ENCODE peak calls at places on chromosomes 16 and 17, in five cellular contexts. M is T-cell, T is H7, L is HCT116, Q is heart left ventricle. W is an unnamed sample.

GRCh38 chr17:76136276-76137025 is 4.6 kb downstream of the FOXJ1 start:
- DNase-seq in M (no peak), T (peak; percentile 86), L (no peak), Q (no peak), W (peak; percentile 76)

GRCh38 chr16:21994856-21995465 is 6.0 kb downstream of the PDZD9 start:
- DNase-seq in M (no peak), T (no peak), L (no peak), Q (no peak), W (peak; percentile 46)

GRCh38 chr17:60579090-60579489 is 20.9 kb upstream of the PPM1D start:
- DNase-seq in M (no peak), T (no peak), L (no peak), Q (no peak), W (no peak)

GRCh38 chr16:57559075-57559790 is 16.8 kb downstream of the ADGRG5 start:
- DNase-seq in M (no peak), T (no peak), L (no peak), Q (no peak), W (no peak)

GRCh38 chr16:85286066-85286712 is 173.9 kb upstream of the CIBAR2 start:
- DNase-seq in M (no peak), T (no peak), L (no peak), Q (peak; percentile 65), W (no peak)

GRCh38 chr17:80889897-80890550 is 101.6 kb upstream of the CHMP6 start:
- DNase-seq in M (no peak), T (no peak), L (no peak), Q (no peak), W (no peak)

GRCh38 chr16:17555176-17555575 is 84.4 kb upstream of the XYLT1 start:
- DNase-seq in M (no peak), T (no peak), L (no peak), Q (no peak), W (no peak)

GRCh38 chr17:15409721-15410247 is 57.6 kb downstream of the CDRT4 start:
- DNase-seq in M (no peak), T (no peak), L (no peak), Q (no peak), W (no peak)

GRCh38 chr16:10871157-10871991 is 5.6 kb upstream of the CIITA start:
- DNase-seq in M (no peak), T (no peak), L (peak; percentile 41), Q (peak; percentile 33), W (no peak)

GRCh38 chr16:87344931-87345631 is 27.9 kb upstream of the C16orf95 start:
- DNase-seq in M (peak; percentile 48), T (peak; percentile 87), L (no peak), Q (peak; percentile 39), W (peak; percentile 36)

GRCh38 chr16:88616320-88616719 is 22.1 kb upstream of the IL17C start:
- DNase-seq in M (no peak), T (no peak), L (no peak), Q (no peak), W (no peak)

GRCh38 chr17:36213695-36214094 is 2.8 kb downstream of the CCL4L2 start:
- DNase-seq in M (no peak), T (no peak), L (no peak), Q (no peak), W (no peak)

GRCh38 chr16:19344224-19344801 is 58.8 kb downstream of the CLEC19A start:
- DNase-seq in M (no peak), T (no peak), L (no peak), Q (no peak), W (no peak)

GRCh38 chr17:48624544-48625501 is 1.3 kb downstream of the HOXB9 start:
- DNase-seq in M (no peak), T (peak; percentile 91), L (no peak), Q (no peak), W (peak; percentile 82)

GRCh38 chr17:31935512-31935911 is 1.3 kb upstream of the SUZ12 start:
- DNase-seq in M (no peak), T (no peak), L (no peak), Q (no peak), W (no peak)

GRCh38 chr17:82237746-82238561 is 9.1 kb downstream of the SLC16A3 start:
- DNase-seq in M (no peak), T (no peak), L (no peak), Q (no peak), W (no peak)

GRCh38 chr16:788399-789126 is at the start of gene CHTF18:
- DNase-seq in M (peak; percentile 83), T (peak; percentile 100), L (peak; percentile 72), Q (peak; percentile 94), W (peak; percentile 93)

GRCh38 chr16:70267516-70267915 is 15.8 kb upstream of the EXOSC6 start:
- DNase-seq in M (no peak), T (peak; percentile 85), L (peak; percentile 18), Q (no peak), W (peak; percentile 85)

GRCh38 chr16:78742501-78743283 is 643.2 kb downstream of the WWOX start:
- DNase-seq in M (peak; percentile 64), T (no peak), L (no peak), Q (peak; percentile 24), W (no peak)

GRCh38 chr17:80774643-80775281 is 216.9 kb upstream of the CHMP6 start:
- DNase-seq in M (no peak), T (no peak), L (no peak), Q (no peak), W (no peak)

GRCh38 chr16:77585852-77586251 is 136.5 kb upstream of the NUDT7 start:
- DNase-seq in M (no peak), T (no peak), L (peak; percentile 50), Q (no peak), W (no peak)

GRCh38 chr16:82094942-82095540 is 60.0 kb downstream of the HSD17B2 start:
- DNase-seq in M (no peak), T (peak; percentile 6), L (no peak), Q (no peak), W (peak; percentile 60)

GRCh38 chr17:36152639-36153120 is 23.8 kb downstream of the TBC1D3B start:
- DNase-seq in M (no peak), T (no peak), L (no peak), Q (no peak), W (peak; percentile 3)

GRCh38 chr17:51873302-51873701 is 285.2 kb downstream of the CA10 start:
- DNase-seq in M (no peak), T (peak; percentile 20), L (no peak), Q (no peak), W (peak; percentile 25)

GRCh38 chr17:80269405-80269807 is 8.8 kb downstream of the RNF213 start:
- DNase-seq in M (no peak), T (no peak), L (no peak), Q (no peak), W (no peak)

GRCh38 chr17:74825952-74826713 is 33.6 kb downstream of the GRIN2C start:
- DNase-seq in M (no peak), T (no peak), L (no peak), Q (no peak), W (no peak)

GRCh38 chr16:88289549-88290344 is 93.0 kb upstream of the ZNF469 start:
- DNase-seq in M (no peak), T (no peak), L (no peak), Q (no peak), W (no peak)

GRCh38 chr17:5139454-5139725 is 23.6 kb downstream of the USP6 start:
- DNase-seq in M (no peak), T (peak; percentile 5), L (no peak), Q (no peak), W (no peak)

GRCh38 chr16:82967424-82967823 is 340.7 kb downstream of the CDH13 start:
- DNase-seq in M (no peak), T (no peak), L (no peak), Q (no peak), W (no peak)

GRCh38 chr17:50272246-50272645 is 2.0 kb upstream of the TMEM92 start:
- DNase-seq in M (no peak), T (peak; percentile 61), L (no peak), Q (no peak), W (no peak)

GRCh38 chr17:77770331-77771105 is 188.0 kb upstream of the TNRC6C start:
- DNase-seq in M (no peak), T (no peak), L (no peak), Q (peak; percentile 36), W (no peak)

GRCh38 chr16:86455116-86455515 is 55.2 kb upstream of the FOXF1 start:
- DNase-seq in M (no peak), T (no peak), L (no peak), Q (no peak), W (no peak)

GRCh38 chr16:67649494-67649931 is 4.6 kb downstream of the CARMIL2 start:
- DNase-seq in M (no peak), T (peak; percentile 99), L (no peak), Q (no peak), W (peak; percentile 96)

GRCh38 chr17:83189673-83190385 is 110.4 kb downstream of the METRNL start:
- DNase-seq in M (no peak), T (no peak), L (no peak), Q (peak; percentile 17), W (no peak)

GRCh38 chr17:64328036-64328874 is 62.4 kb downstream of the PECAM1 start:
- DNase-seq in M (no peak), T (no peak), L (no peak), Q (no peak), W (no peak)

GRCh38 chr17:4834621-4835020 is 1.5 kb downstream of the MINK1 start:
- DNase-seq in M (no peak), T (no peak), L (no peak), Q (no peak), W (no peak)

GRCh38 chr16:2009791-2010510 is at the start of gene ZNF598:
- DNase-seq in M (peak; percentile 75), T (peak; percentile 99), L (peak; percentile 60), Q (peak; percentile 88), W (peak; percentile 91)